ENCODE peak calls at places on chromosome 21, in eight cellular contexts. C is kidney, Y is heart right ventricle, G is transverse colon, H is fibroblast of lung, P is ovary, I is A673, L is left ventricle myocardium inferior. F is an unnamed sample. For H3K36me3, the result is how much of the 10 kb centered on the place peaks cover.

GRCh38 chr21:44478124-44478800 is 23.0 kb downstream of the LRRC3 start:
- DNase-seq in C (no peak), L (no peak), I (no peak), G (no peak), H (no peak), Y (no peak), P (no peak), F (no peak)

GRCh38 chr21:40053007-40053406 is 185.8 kb downstream of the PCP4 start:
- DNase-seq in C (no peak), L (peak), H (peak), Y (peak), P (no peak), I (no peak), G (peak), F (no peak)

GRCh38 chr21:42918291-42918690 is 7.1 kb downstream of the ERVH48-1 start:
- DNase-seq in G (no peak), Y (no peak), H (no peak), C (no peak), P (no peak), I (no peak), L (no peak), F (no peak)

GRCh38 chr21:42262826-42263225 is 43.9 kb downstream of the ABCG1 start:
- DNase-seq in H (no peak), L (peak), G (peak), I (no peak), Y (peak), P (peak), C (peak), F (peak)

GRCh38 chr21:14911351-14911750 is 153.4 kb downstream of the NRIP1 start:
- DNase-seq in C (peak), P (no peak), I (no peak), G (no peak), H (no peak), Y (no peak), L (no peak), F (no peak)

GRCh38 chr21:26050857-26051256 is 119.7 kb downstream of the APP start:
- DNase-seq in Y (no peak), L (no peak), G (no peak), I (no peak), H (no peak), C (no peak), P (no peak), F (no peak)

GRCh38 chr21:44335266-44336059 is 3.7 kb downstream of the CFAP410 start:
- DNase-seq in L (no peak), I (no peak), H (no peak), G (no peak), Y (peak), C (no peak), P (no peak), F (no peak)

GRCh38 chr21:26835027-26835713 is 10.0 kb downstream of the ADAMTS1 start:
- DNase-seq in I (no peak), Y (no peak), L (no peak), P (peak), G (no peak), C (no peak), H (peak), F (no peak)

GRCh38 chr21:44729336-44730027 is 18.1 kb upstream of the TSPEAR start:
- DNase-seq in L (no peak), I (no peak), H (no peak), P (no peak), C (no peak), G (no peak), Y (no peak), F (no peak)

GRCh38 chr21:19237603-19238002 is 834.0 kb upstream of the TMPRSS15 start:
- DNase-seq in G (no peak), H (no peak), P (no peak), I (no peak), Y (no peak), L (no peak), C (no peak), F (no peak)

GRCh38 chr21:16116798-16117197 is 387.0 kb downstream of the USP25 start:
- DNase-seq in Y (no peak), L (no peak), C (no peak), I (no peak), H (peak), P (no peak), G (no peak), F (no peak)

GRCh38 chr21:44020551-44020950 is 8.4 kb downstream of the TRAPPC10 start:
- DNase-seq in L (no peak), Y (no peak), I (no peak), C (no peak), H (no peak), P (no peak), G (no peak), F (no peak)

GRCh38 chr21:39084979-39085729 is 98.1 kb downstream of the PSMG1 start:
- DNase-seq in I (no peak), L (no peak), Y (no peak), G (no peak), P (no peak), H (no peak), C (no peak), F (no peak)

GRCh38 chr21:26405735-26406361 is 167.2 kb downstream of the CYYR1 start:
- DNase-seq in I (peak), G (no peak), H (peak), P (no peak), C (no peak), L (no peak), Y (no peak), F (peak)

GRCh38 chr21:38798481-38798882 is 7.2 kb upstream of the ETS2 start:
- DNase-seq in H (peak), G (peak), P (no peak), Y (no peak), C (peak), I (peak), L (no peak), F (peak)

GRCh38 chr21:43331962-43332458 is 94.9 kb downstream of the SIK1 start:
- DNase-seq in G (no peak), Y (peak), I (no peak), H (peak), L (no peak), C (peak), P (peak), F (no peak)

GRCh38 chr21:38282921-38283320 is 26.1 kb downstream of the KCNJ15 start:
- DNase-seq in Y (no peak), L (no peak), C (no peak), H (no peak), I (no peak), G (no peak), P (no peak), F (no peak)

GRCh38 chr21:10430007-10430406 is 91.4 kb upstream of the TPTE start:
- DNase-seq in Y (no peak), H (no peak), P (no peak), I (no peak), G (no peak), C (no peak), L (no peak), F (no peak)

GRCh38 chr21:27772816-27773215 is 805.9 kb upstream of the ADAMTS5 start:
- DNase-seq in P (no peak), Y (no peak), I (no peak), G (no peak), C (no peak), H (no peak), L (no peak), F (no peak)

GRCh38 chr21:38952890-38953289 is 147.2 kb downstream of the ETS2 start:
- DNase-seq in C (no peak), P (no peak), I (no peak), Y (no peak), H (no peak), G (no peak), L (no peak), F (no peak)

GRCh38 chr21:41373253-41373652 is 11.4 kb downstream of the MX2 start:
- DNase-seq in Y (no peak), C (no peak), I (no peak), L (no peak), G (no peak), P (no peak), H (no peak), F (no peak)

GRCh38 chr21:38400195-38400695 is 98.0 kb downstream of the ERG start:
- DNase-seq in I (no peak), L (no peak), Y (no peak), P (no peak), H (no peak), G (no peak), C (no peak), F (no peak)

GRCh38 chr21:31846690-31847089 is 26.1 kb upstream of the HUNK start:
- DNase-seq in G (no peak), I (no peak), C (no peak), H (no peak), L (no peak), P (no peak), Y (peak), F (no peak)

GRCh38 chr21:41682719-41683179 is 84.1 kb downstream of the RIPK4 start:
- DNase-seq in H (no peak), Y (no peak), P (no peak), G (no peak), I (no peak), C (no peak), L (no peak), F (no peak)

GRCh38 chr21:32423846-32424535 is 11.5 kb downstream of the EVA1C start:
- DNase-seq in Y (no peak), G (no peak), P (no peak), H (peak), C (no peak), L (no peak), I (no peak), F (no peak)

GRCh38 chr21:44018813-44019567 is 6.9 kb downstream of the TRAPPC10 start:
- DNase-seq in Y (no peak), P (no peak), G (no peak), H (no peak), I (no peak), C (no peak), L (no peak), F (no peak)

GRCh38 chr21:34808569-34809204 is 139.9 kb downstream of the CLIC6 start:
- DNase-seq in G (no peak), L (no peak), H (peak), P (no peak), C (no peak), I (no peak), Y (no peak), F (no peak)
- H3K36me3 ChIP-seq in G (under half), L (under half), H (under half), P (under half), C (under half), I (under half), Y (under half), F (under half)

GRCh38 chr21:37130971-37131370 is 57.9 kb downstream of the TTC3 start:
- DNase-seq in L (no peak), Y (no peak), I (peak), P (no peak), G (no peak), H (peak), C (no peak), F (no peak)
- H3K36me3 ChIP-seq in L (half or more), Y (half or more), I (half or more), P (under half), G (half or more), H (under half), C (under half), F (half or more)

DNA sequence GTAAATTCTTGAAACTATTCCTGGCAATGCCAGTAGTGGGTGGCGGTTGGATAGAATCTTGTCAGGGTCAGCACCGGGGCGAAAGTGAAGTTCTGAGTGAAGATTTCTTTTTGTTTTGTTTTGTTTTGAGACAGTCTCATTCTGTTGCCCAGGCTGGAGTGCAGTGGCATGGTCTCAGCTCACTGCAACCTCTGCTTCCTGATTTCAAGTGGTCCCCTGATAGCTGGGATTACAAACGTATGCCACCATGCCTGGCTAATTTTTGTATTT is 33.3 kb downstream of the PCNT start:
- DNase-seq in L (no peak), I (no peak), Y (no peak), P (no peak), H (no peak), C (no peak), G (no peak), F (no peak)
- H3K36me3 ChIP-seq in L (half or more), I (under half), Y (half or more), P (under half), H (under half), C (under half), G (under half), F (half or more)

DNA sequence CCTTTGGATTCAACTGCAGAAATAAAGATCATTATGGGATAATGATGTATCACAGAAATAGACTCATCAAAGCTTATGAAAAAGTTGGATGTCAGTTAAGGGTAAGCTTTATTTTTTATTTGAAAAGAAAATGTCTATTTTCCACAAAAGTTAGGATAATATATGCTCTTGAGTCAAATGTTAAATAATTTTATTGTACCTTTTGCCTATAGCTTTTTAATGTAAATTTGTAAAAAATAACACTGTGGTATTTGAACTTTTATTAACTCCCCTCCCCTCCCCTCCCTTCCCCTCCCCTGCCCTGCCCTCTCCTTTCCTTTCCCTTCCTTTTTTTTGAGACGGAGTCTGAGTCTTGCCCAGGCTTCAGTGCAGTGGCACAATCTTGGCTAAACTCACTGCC is 24.9 kb downstream of the MORC3 start:
- DNase-seq in H (no peak), G (no peak), Y (no peak), P (no peak), L (no peak), I (no peak), C (no peak), F (no peak)
- H3K36me3 ChIP-seq in H (under half), G (half or more), Y (half or more), P (under half), L (half or more), I (half or more), C (under half), F (under half)

GRCh38 chr21:29056005-29056404 is 17.4 kb downstream of the CCT8 start:
- DNase-seq in P (no peak), Y (no peak), H (no peak), G (no peak), C (no peak), I (no peak), L (no peak), F (no peak)
- H3K36me3 ChIP-seq in P (under half), Y (half or more), H (under half), G (half or more), C (under half), I (half or more), L (half or more), F (half or more)